ENCODE peak calls at places on chromosomes 13 and 19, in eight cellular contexts. G, D, I, L, E, P, N and V are unnamed samples.

GRCh38 chr19:33472696-33473624 is 48.6 kb downstream of the PEPD start:
- DNase-seq in G (no peak), D (peak), I (no peak), L (peak), E (no peak), P (no peak), N (no peak), V (no peak)

GRCh38 chr13:24564881-24565280 is 52.3 kb upstream of the PARP4 start:
- DNase-seq in G (no peak), D (no peak), I (no peak), L (no peak), E (no peak), P (no peak), N (no peak), V (no peak)

GRCh38 chr19:34172661-34173144 is 399 bp downstream of the LSM14A start:
- DNase-seq in G (no peak), D (no peak), I (peak), L (no peak), E (no peak), P (no peak), N (peak), V (peak)

GRCh38 chr13:38180670-38181069 is 169.0 kb upstream of the UFM1 start:
- DNase-seq in G (no peak), D (no peak), I (no peak), L (no peak), E (no peak), P (no peak), N (no peak), V (no peak)

GRCh38 chr13:26050568-26051230 is 1.1 kb downstream of the SHISA2 start:
- DNase-seq in G (no peak), D (peak), I (peak), L (no peak), E (no peak), P (no peak), N (peak), V (peak)

GRCh38 chr19:57934820-57935665 is at the start of gene ZNF418:
- DNase-seq in G (peak), D (peak), I (peak), L (peak), E (no peak), P (peak), N (peak), V (peak)

GRCh38 chr13:44651209-44651608 is 75.1 kb upstream of the TSC22D1 start:
- DNase-seq in G (no peak), D (peak), I (no peak), L (no peak), E (no peak), P (no peak), N (no peak), V (no peak)

GRCh38 chr19:9702186-9702585 is 27.3 kb upstream of the ZNF562 start:
- DNase-seq in G (no peak), D (no peak), I (no peak), L (no peak), E (no peak), P (no peak), N (no peak), V (no peak)

GRCh38 chr13:112212533-112212932 is 145.6 kb downstream of the SOX1 start:
- DNase-seq in G (no peak), D (no peak), I (no peak), L (no peak), E (no peak), P (no peak), N (no peak), V (no peak)

GRCh38 chr13:45595968-45596367 is 19.6 kb downstream of the ERICH6B start:
- DNase-seq in G (no peak), D (no peak), I (no peak), L (no peak), E (no peak), P (no peak), N (no peak), V (peak)

GRCh38 chr19:48591021-48591420 is 15.5 kb upstream of the SPACA4 start:
- DNase-seq in G (no peak), D (peak), I (no peak), L (no peak), E (no peak), P (no peak), N (no peak), V (no peak)

GRCh38 chr13:56166864-56167263 is 973.9 kb upstream of the PRR20A start:
- DNase-seq in G (no peak), D (no peak), I (no peak), L (no peak), E (no peak), P (no peak), N (no peak), V (no peak)

GRCh38 chr13:30844548-30845296 is 61.3 kb upstream of the MEDAG start:
- DNase-seq in G (no peak), D (peak), I (no peak), L (no peak), E (no peak), P (no peak), N (no peak), V (no peak)

GRCh38 chr19:1350861-1351260 is 32.8 kb upstream of the NDUFS7 start:
- DNase-seq in G (no peak), D (no peak), I (no peak), L (no peak), E (no peak), P (no peak), N (no peak), V (no peak)

GRCh38 chr19:31378404-31378803 is 29.2 kb upstream of the TSHZ3 start:
- DNase-seq in G (no peak), D (peak), I (peak), L (peak), E (no peak), P (peak), N (no peak), V (no peak)

GRCh38 chr19:5260381-5260967 is 80.1 kb downstream of the PTPRS start:
- DNase-seq in G (no peak), D (no peak), I (no peak), L (no peak), E (no peak), P (no peak), N (no peak), V (no peak)

GRCh38 chr19:6828698-6829633 is 56.5 kb downstream of the VAV1 start:
- DNase-seq in G (no peak), D (peak), I (no peak), L (no peak), E (no peak), P (no peak), N (no peak), V (no peak)

GRCh38 chr13:100149389-100149788 is 60.5 kb downstream of the PCCA start:
- DNase-seq in G (no peak), D (no peak), I (no peak), L (peak), E (no peak), P (no peak), N (no peak), V (no peak)

GRCh38 chr13:79861731-79862130 is 380.8 kb downstream of the NDFIP2 start:
- DNase-seq in G (no peak), D (no peak), I (peak), L (no peak), E (no peak), P (no peak), N (no peak), V (no peak)

GRCh38 chr19:45071545-45071938 is 4.7 kb downstream of the ZNF296 start:
- DNase-seq in G (no peak), D (no peak), I (no peak), L (no peak), E (no peak), P (no peak), N (no peak), V (no peak)

DNA sequence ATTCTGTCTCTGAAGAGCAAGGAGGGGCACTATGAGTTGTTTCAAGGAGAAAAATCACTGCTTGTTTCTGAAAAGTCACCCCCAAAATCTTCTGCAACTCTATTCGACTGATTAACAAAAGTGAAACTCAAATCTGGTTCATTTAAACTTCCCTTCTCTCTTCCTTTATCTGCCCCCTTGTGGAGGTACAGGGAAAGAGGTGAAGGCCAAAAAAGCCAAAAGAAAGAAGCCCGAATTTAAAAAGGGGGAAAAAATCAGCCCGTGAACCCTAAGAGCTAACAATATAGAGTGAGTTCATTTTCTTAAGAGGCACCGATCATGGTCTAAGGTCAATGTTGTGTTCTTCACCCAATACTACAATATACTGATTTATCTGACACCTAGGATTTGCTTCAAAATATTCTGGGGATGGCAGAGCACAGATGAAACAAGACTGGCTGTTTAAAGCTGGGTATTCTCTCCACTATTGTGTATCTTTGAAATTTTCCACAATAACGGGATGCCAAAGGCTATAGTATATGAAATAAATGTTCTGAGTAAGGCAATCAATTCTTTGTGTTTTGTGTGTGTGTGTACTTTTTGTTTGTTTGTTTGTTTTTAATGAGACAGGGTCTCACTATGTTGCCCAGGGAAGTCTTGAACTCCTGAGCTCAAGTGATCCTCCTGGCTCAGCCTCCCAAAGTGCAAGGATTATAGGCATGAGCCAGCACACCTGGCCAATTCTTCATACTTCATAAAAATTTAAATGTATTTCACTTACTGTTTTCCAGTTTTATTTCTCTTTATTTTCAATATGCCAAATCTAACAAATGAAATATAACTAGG is 55.0 kb upstream of the EEF1AKMT1 start:
- DNase-seq in G (no peak), D (peak), I (peak), L (peak), E (no peak), P (no peak), N (no peak), V (peak)
- TF ChIP-seq CTCF in G (no peak), D (peak), I (peak), L (peak), E (peak), P (peak), N (peak), V (peak)

DNA sequence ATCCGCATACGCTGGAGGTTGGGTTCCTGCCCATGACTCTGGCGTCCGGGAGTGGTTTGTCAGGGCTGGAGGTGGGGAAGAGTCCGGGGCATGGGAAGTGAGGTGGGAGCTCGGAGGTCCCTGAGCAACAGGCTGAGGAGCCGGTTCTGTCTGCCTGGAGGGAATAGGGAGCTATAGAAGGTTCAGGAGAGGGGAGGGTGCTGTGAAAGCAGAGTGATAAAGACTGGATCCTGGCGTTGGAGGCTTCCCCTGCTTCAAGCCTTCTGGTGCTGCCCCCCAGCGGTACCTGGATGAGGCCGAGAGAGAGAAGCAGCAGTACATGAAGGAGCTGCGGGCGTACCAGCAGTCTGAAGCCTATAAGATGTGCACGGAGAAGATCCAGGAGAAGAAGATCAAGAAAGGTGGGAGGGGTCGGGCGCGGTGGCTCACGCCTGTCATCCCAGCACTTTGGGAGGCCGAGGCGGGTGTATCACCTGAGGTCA is 2.6 kb downstream of the HMG20B start:
- DNase-seq in G (no peak), D (peak), I (no peak), L (no peak), E (no peak), P (no peak), N (peak), V (peak)
- TF ChIP-seq CTCF in G (no peak), D (peak), I (peak), L (no peak), E (no peak), P (no peak), N (no peak), V (no peak)

GRCh38 chr19:11293468-11294389 is 2.2 kb upstream of the TSPAN16 start:
- DNase-seq in G (peak), D (peak), I (peak), L (peak), E (peak), P (peak), N (peak), V (peak)

GRCh38 chr19:11295180-11295579 is 780 bp upstream of the TSPAN16 start:
- DNase-seq in G (no peak), D (no peak), I (no peak), L (no peak), E (no peak), P (no peak), N (no peak), V (no peak)

GRCh38 chr19:11291991-11292390 is 4.0 kb upstream of the TSPAN16 start:
- DNase-seq in G (no peak), D (no peak), I (no peak), L (no peak), E (no peak), P (no peak), N (no peak), V (no peak)

GRCh38 chr19:11296264-11296663 is 304 bp downstream of the TSPAN16 start:
- DNase-seq in G (no peak), D (peak), I (no peak), L (no peak), E (no peak), P (no peak), N (no peak), V (no peak)

DNA sequence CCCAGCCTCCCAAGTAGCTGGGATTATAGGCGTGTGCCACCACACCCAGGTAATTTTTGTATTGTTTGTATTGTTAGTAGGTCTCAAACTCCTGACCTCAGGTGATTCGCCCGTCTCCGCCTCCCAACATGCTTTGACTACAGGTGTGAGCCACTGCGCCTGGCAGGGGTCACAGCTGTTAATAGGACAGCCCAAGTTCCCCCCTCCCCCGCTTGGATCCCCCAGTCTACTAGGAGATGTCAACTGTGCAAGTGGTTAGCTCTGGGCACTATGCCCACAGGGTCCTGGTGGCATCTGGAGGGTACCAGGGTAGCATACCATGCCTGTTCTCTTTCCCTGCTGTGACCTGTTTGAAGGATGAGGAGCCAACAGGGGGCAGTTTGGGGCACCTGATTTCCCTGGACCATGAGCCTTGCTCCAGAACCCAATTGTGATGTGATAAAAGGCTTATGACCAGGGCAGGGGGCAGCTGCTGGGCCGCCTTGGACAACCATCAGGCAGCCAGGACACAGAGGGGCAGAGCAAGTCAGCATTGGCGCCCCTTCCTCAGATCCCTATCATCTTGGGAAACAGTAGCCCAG is at the start of gene TSPAN16:
- DNase-seq in G (no peak), D (no peak), I (no peak), L (no peak), E (no peak), P (no peak), N (no peak), V (no peak)
- TF ChIP-seq CTCF in G (no peak), D (no peak), I (no peak), L (peak), E (no peak), P (no peak), N (no peak), V (no peak)

GRCh38 chr13:34542321-34542720 is 399.7 kb upstream of the NBEA start:
- DNase-seq in G (no peak), D (no peak), I (no peak), L (no peak), E (no peak), P (no peak), N (no peak), V (no peak)

GRCh38 chr13:34546841-34547240 is 395.2 kb upstream of the NBEA start:
- DNase-seq in G (no peak), D (no peak), I (no peak), L (no peak), E (no peak), P (no peak), N (no peak), V (no peak)

GRCh38 chr13:34547929-34548328 is 394.1 kb upstream of the NBEA start:
- DNase-seq in G (no peak), D (no peak), I (no peak), L (no peak), E (no peak), P (no peak), N (no peak), V (no peak)

GRCh38 chr13:34545461-34545860 is 396.6 kb upstream of the NBEA start:
- DNase-seq in G (no peak), D (no peak), I (no peak), L (no peak), E (no peak), P (no peak), N (no peak), V (no peak)

DNA sequence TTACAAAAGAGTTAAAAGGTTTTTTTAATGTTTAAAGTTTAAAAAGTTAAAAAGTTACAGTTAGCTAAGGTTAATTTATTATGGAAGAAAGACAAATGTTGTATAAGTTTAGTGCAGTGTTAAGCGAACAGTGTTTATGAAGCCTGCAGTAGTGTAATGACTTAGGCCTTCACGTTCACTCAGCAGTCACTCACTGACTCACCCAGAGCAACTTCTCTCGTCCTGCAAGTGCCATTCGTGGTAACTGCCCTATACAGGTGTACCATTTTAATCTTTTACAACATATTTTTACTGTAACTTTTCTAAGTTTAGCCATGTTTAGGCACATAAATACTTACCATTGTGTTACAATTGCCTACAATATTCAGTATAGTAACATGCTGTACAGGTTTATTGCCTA is 398.2 kb upstream of the NBEA start:
- DNase-seq in G (no peak), D (no peak), I (no peak), L (no peak), E (no peak), P (no peak), N (no peak), V (no peak)
- TF ChIP-seq CTCF in G (no peak), D (no peak), I (no peak), L (no peak), E (no peak), P (no peak), N (no peak), V (no peak)

GRCh38 chr19:19384486-19384885 is 21.0 kb upstream of the GATAD2A start:
- DNase-seq in G (no peak), D (no peak), I (no peak), L (no peak), E (no peak), P (no peak), N (no peak), V (no peak)

GRCh38 chr19:19387108-19387507 is 18.4 kb upstream of the GATAD2A start:
- DNase-seq in G (no peak), D (no peak), I (no peak), L (no peak), E (no peak), P (no peak), N (no peak), V (no peak)

GRCh38 chr19:19385900-19386339 is 19.6 kb upstream of the GATAD2A start:
- DNase-seq in G (no peak), D (peak), I (no peak), L (no peak), E (no peak), P (no peak), N (peak), V (peak)

GRCh38 chr19:19385131-19385899 is 20.2 kb upstream of the GATAD2A start:
- DNase-seq in G (peak), D (peak), I (peak), L (peak), E (peak), P (peak), N (peak), V (peak)

GRCh38 chr19:19386373-19386869 is 19.1 kb upstream of the GATAD2A start:
- DNase-seq in G (no peak), D (no peak), I (no peak), L (no peak), E (no peak), P (no peak), N (no peak), V (no peak)
- TF ChIP-seq CTCF in G (no peak), D (peak), I (peak), L (peak), E (no peak), P (peak), N (no peak), V (no peak)

GRCh38 chr19:11175920-11176319 is 20.3 kb upstream of the SPC24 start:
- DNase-seq in G (no peak), D (no peak), I (no peak), L (no peak), E (no peak), P (no peak), N (no peak), V (no peak)
- TF ChIP-seq CTCF in G (no peak), D (no peak), I (no peak), L (no peak), E (no peak), P (no peak), N (no peak), V (no peak)

GRCh38 chr13:98880673-98881072 is 97.2 kb downstream of the DOCK9 start:
- DNase-seq in G (no peak), D (no peak), I (no peak), L (no peak), E (no peak), P (no peak), N (no peak), V (no peak)

GRCh38 chr13:98879127-98879520 is 98.7 kb downstream of the DOCK9 start:
- DNase-seq in G (no peak), D (no peak), I (no peak), L (no peak), E (no peak), P (no peak), N (no peak), V (no peak)

GRCh38 chr13:98878421-98879126 is 99.3 kb downstream of the DOCK9 start:
- DNase-seq in G (no peak), D (no peak), I (no peak), L (no peak), E (no peak), P (no peak), N (no peak), V (no peak)

GRCh38 chr13:98877936-98878335 is 99.9 kb downstream of the DOCK9 start:
- DNase-seq in G (no peak), D (no peak), I (no peak), L (no peak), E (no peak), P (no peak), N (no peak), V (no peak)

GRCh38 chr13:98879965-98880364 is 97.9 kb downstream of the DOCK9 start:
- DNase-seq in G (no peak), D (no peak), I (no peak), L (no peak), E (no peak), P (no peak), N (no peak), V (no peak)
- TF ChIP-seq CTCF in G (no peak), D (no peak), I (no peak), L (no peak), E (no peak), P (no peak), N (no peak), V (no peak)

GRCh38 chr13:27559714-27560113 is 60.6 kb downstream of the LNX2 start:
- DNase-seq in G (no peak), D (no peak), I (no peak), L (no peak), E (no peak), P (no peak), N (no peak), V (no peak)

GRCh38 chr13:27551563-27551962 is 68.8 kb downstream of the LNX2 start:
- DNase-seq in G (no peak), D (no peak), I (peak), L (no peak), E (no peak), P (no peak), N (no peak), V (no peak)

GRCh38 chr13:27556109-27556508 is 64.2 kb downstream of the LNX2 start:
- DNase-seq in G (no peak), D (peak), I (no peak), L (peak), E (no peak), P (no peak), N (no peak), V (no peak)
- TF ChIP-seq CTCF in G (no peak), D (no peak), I (no peak), L (peak), E (no peak), P (peak), N (no peak), V (no peak)